ENCODE peak calls at places on chromosomes 12 and 14, in eight cellular contexts. K is sigmoid colon; G is CD4-positive, alpha-beta memory T cell; T is adrenal gland; O is heart right ventricle; C is psoas muscle; V is OCI-LY7; B is hepatocyte. E is an unnamed sample.

GRCh38 chr14:101599234-101599885 is 38.1 kb downstream of the DIO3 start:
- DNase-seq in O (no peak), T (no peak), C (no peak), B (no peak), G (no peak), V (no peak), K (no peak), E (no peak)

GRCh38 chr12:66048218-66048842 is 82.2 kb downstream of the LLPH start:
- DNase-seq in K (no peak), V (no peak), O (no peak), G (no peak), B (no peak), T (no peak), C (no peak), E (no peak)

GRCh38 chr14:47189911-47190503 is 485.4 kb downstream of the MDGA2 start:
- DNase-seq in O (no peak), V (no peak), C (no peak), T (no peak), G (no peak), K (no peak), B (no peak), E (no peak)

GRCh38 chr12:29844667-29845066 is 60.9 kb upstream of the TMTC1 start:
- DNase-seq in V (no peak), K (no peak), O (no peak), T (no peak), C (no peak), G (no peak), B (no peak), E (no peak)

GRCh38 chr14:22602853-22603252 is 4.8 kb downstream of the ABHD4 start:
- DNase-seq in G (no peak), V (no peak), C (no peak), T (no peak), K (no peak), O (no peak), B (no peak), E (no peak)

GRCh38 chr12:59194794-59195193 is 274.5 kb upstream of the LRIG3 start:
- DNase-seq in V (no peak), B (no peak), G (no peak), K (no peak), T (no peak), C (no peak), O (no peak), E (no peak)

GRCh38 chr12:108850854-108851573 is 6.4 kb downstream of the SSH1 start:
- DNase-seq in V (peak; percentile 55), B (no peak), G (no peak), K (peak; percentile 81), O (peak; percentile 82), C (peak; percentile 59), T (peak; percentile 59), E (peak; percentile 83)

GRCh38 chr12:77005699-77006098 is 59.7 kb downstream of the E2F7 start:
- DNase-seq in O (no peak), G (no peak), K (no peak), C (no peak), T (no peak), B (no peak), V (no peak), E (no peak)

GRCh38 chr12:13114251-13115052 is 11.0 kb upstream of the GSG1 start:
- DNase-seq in B (no peak), C (no peak), O (no peak), G (no peak), T (no peak), K (no peak), V (no peak), E (no peak)

GRCh38 chr14:61893371-61893940 is 131.2 kb downstream of the SNAPC1 start:
- DNase-seq in B (no peak), V (no peak), G (no peak), C (no peak), K (no peak), T (no peak), O (no peak), E (no peak)

GRCh38 chr12:2844786-2845185 is 10.0 kb upstream of the NRIP2 start:
- DNase-seq in K (no peak), G (no peak), B (no peak), C (no peak), V (no peak), O (no peak), T (no peak), E (no peak)

GRCh38 chr12:80241576-80242273 is 142.4 kb downstream of the OTOGL start:
- DNase-seq in G (no peak), V (no peak), O (no peak), B (no peak), C (no peak), K (no peak), T (no peak), E (no peak)

GRCh38 chr12:119664642-119665041 is 3.3 kb upstream of the PRKAB1 start:
- DNase-seq in K (no peak), T (no peak), O (no peak), C (no peak), V (no peak), B (no peak), G (no peak), E (no peak)

GRCh38 chr12:32903763-32904162 is 7.2 kb upstream of the PKP2 start:
- DNase-seq in V (no peak), C (no peak), O (no peak), T (no peak), K (no peak), B (no peak), G (no peak), E (no peak)

GRCh38 chr14:36915089-36915488 is 253.4 kb downstream of the PAX9 start:
- DNase-seq in V (no peak), C (no peak), O (no peak), T (no peak), B (no peak), G (no peak), K (no peak), E (no peak)

GRCh38 chr14:93132472-93133065 is 16.8 kb upstream of the ITPK1 start:
- DNase-seq in B (peak; percentile 51), V (peak; percentile 53), G (no peak), T (peak; percentile 85), K (no peak), C (no peak), O (peak; percentile 56), E (no peak)

GRCh38 chr14:70649803-70650202 is 8.1 kb downstream of the TTC9 start:
- DNase-seq in T (no peak), B (no peak), V (no peak), C (no peak), O (no peak), K (no peak), G (no peak), E (no peak)
- H3K4me1 ChIP-seq in T (no peaks in the 10 kb centered on the region), B (no peaks in the 10 kb centered on the region), V (peaks cover 71% of the 10 kb centered on the region), C (no peaks in the 10 kb centered on the region), O (no peaks in the 10 kb centered on the region), K (no peaks in the 10 kb centered on the region), G (peaks cover 88% of the 10 kb centered on the region), E (peaks cover 4% of the 10 kb centered on the region)

DNA sequence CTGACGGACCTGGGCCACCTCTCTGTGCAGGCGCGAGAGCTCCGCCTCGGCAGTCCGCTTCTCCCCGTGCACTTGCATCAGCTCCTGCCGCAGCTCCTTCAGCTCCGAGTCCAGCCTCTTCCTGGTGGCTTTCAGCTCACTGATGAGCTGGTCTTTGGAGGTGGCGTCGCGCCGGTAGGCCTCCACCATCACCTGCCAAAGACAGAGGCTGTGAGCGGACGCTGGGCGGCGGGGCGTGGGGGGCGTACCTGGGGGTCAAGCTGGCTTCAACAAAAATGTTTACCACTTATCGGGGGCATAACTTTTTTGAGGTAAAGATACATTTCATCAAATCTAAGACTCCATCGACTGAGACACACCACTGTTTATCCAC is 27.5 kb upstream of the ANKLE2 start:
- DNase-seq in O (no peak), V (no peak), B (no peak), K (no peak), T (no peak), G (no peak), C (no peak), E (no peak)
- H3K36me3 ChIP-seq in O (peaks cover 4% of the 10 kb centered on the region), V (peaks cover 76% of the 10 kb centered on the region), B (no peaks in the 10 kb centered on the region), K (peaks cover 47% of the 10 kb centered on the region), T (no peaks in the 10 kb centered on the region), G (peaks cover 52% of the 10 kb centered on the region), C (peaks cover 2% of the 10 kb centered on the region), E (no peaks in the 10 kb centered on the region)

GRCh38 chr14:95533822-95534221 is 1.0 kb upstream of the GLRX5 start:
- DNase-seq in O (no peak), B (no peak), C (no peak), G (no peak), K (no peak), V (peak; percentile 37), T (peak; percentile 27), E (no peak)

GRCh38 chr14:95530461-95531170 is 4.2 kb upstream of the GLRX5 start:
- DNase-seq in T (no peak), K (no peak), B (no peak), G (no peak), V (no peak), C (no peak), O (no peak), E (no peak)

GRCh38 chr14:95529242-95529641 is 5.6 kb upstream of the GLRX5 start:
- DNase-seq in T (no peak), G (no peak), K (no peak), O (no peak), V (no peak), B (no peak), C (no peak), E (no peak)

GRCh38 chr14:95533391-95533821 is 1.4 kb upstream of the GLRX5 start:
- DNase-seq in G (no peak), V (peak; percentile 66), C (no peak), K (no peak), O (no peak), B (peak; percentile 42), T (no peak), E (no peak)

GRCh38 chr14:95531473-95531872 is 3.4 kb upstream of the GLRX5 start:
- DNase-seq in C (no peak), B (no peak), T (no peak), O (no peak), G (no peak), V (no peak), K (no peak), E (no peak)
- H3K4me1 ChIP-seq in C (peaks cover 53% of the 10 kb centered on the region), B (peaks cover 32% of the 10 kb centered on the region), T (peaks cover 34% of the 10 kb centered on the region), O (peaks cover 38% of the 10 kb centered on the region), G (peaks cover 53% of the 10 kb centered on the region), V (peaks cover 33% of the 10 kb centered on the region), K (peaks cover 53% of the 10 kb centered on the region), E (peaks cover 9% of the 10 kb centered on the region)

GRCh38 chr12:51985136-51985835 is 21.5 kb upstream of the TAMALIN start:
- DNase-seq in B (no peak), G (no peak), O (no peak), C (no peak), K (no peak), V (no peak), T (no peak), E (no peak)

GRCh38 chr12:51984657-51985056 is 22.1 kb upstream of the TAMALIN start:
- DNase-seq in V (no peak), G (no peak), K (no peak), O (no peak), B (no peak), C (no peak), T (no peak), E (no peak)

GRCh38 chr12:51992246-51992645 is 14.5 kb upstream of the TAMALIN start:
- DNase-seq in B (no peak), G (no peak), O (no peak), V (no peak), T (no peak), C (no peak), K (no peak), E (no peak)

DNA sequence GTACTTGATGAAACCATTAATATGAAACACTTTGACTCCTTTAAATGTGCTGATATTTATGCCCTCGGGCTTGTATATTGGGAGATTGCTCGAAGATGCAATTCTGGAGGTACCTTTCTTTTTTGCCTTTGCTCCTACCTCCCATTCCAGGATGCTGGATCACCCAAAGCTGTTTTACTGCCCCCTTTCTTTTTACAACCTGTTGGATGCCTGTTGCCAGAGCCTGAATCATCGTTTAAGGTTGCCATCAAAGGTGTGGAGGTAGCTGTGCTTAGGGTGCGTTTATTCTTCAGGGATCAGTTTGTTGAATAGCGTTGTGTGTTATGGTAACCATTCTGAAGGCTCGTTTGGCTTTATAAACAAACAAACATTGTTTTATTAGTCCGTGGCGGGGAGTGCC is 19.9 kb upstream of the TAMALIN start:
- DNase-seq in T (no peak), G (no peak), V (no peak), B (no peak), O (no peak), C (no peak), K (no peak), E (no peak)
- H3K36me3 ChIP-seq in T (no peaks in the 10 kb centered on the region), G (peaks cover 14% of the 10 kb centered on the region), V (no peaks in the 10 kb centered on the region), B (no peaks in the 10 kb centered on the region), O (no peaks in the 10 kb centered on the region), C (peaks cover 4% of the 10 kb centered on the region), K (peaks cover 37% of the 10 kb centered on the region), E (peaks cover 18% of the 10 kb centered on the region)